ENCODE peak calls at places on chromosomes 16 and 17, in six cellular contexts. F, T, D, Z, B and K are unnamed samples. For H3K4me1, the result is how much of the 10 kb centered on the place peaks cover.

GRCh38 chr17:34703533-34703932 is 124.2 kb downstream of the TMEM132E start:
- DNase-seq in F (peak), T (peak), D (no peak), Z (peak), B (no peak), K (peak)

GRCh38 chr16:69399361-69399760 is 13.6 kb upstream of the TERF2 start:
- DNase-seq in F (no peak), T (no peak), D (no peak), Z (peak), B (no peak), K (no peak)

GRCh38 chr17:1058423-1059130 is 61.6 kb downstream of the TIMM22 start:
- DNase-seq in F (no peak), T (peak), D (peak), Z (peak), B (peak), K (peak)

GRCh38 chr16:82197540-82198240 is 27.7 kb upstream of the MPHOSPH6 start:
- DNase-seq in F (no peak), T (no peak), D (no peak), Z (no peak), B (no peak), K (no peak)

GRCh38 chr16:20166531-20167235 is 93.0 kb upstream of the GPR139 start:
- DNase-seq in F (no peak), T (peak), D (no peak), Z (peak), B (no peak), K (no peak)

GRCh38 chr17:8220783-8221662 is 10.6 kb upstream of the AURKB start:
- DNase-seq in F (peak), T (peak), D (peak), Z (peak), B (peak), K (peak)

GRCh38 chr17:39094607-39095308 is 56.7 kb downstream of the PLXDC1 start:
- DNase-seq in F (no peak), T (no peak), D (no peak), Z (peak), B (peak), K (no peak)

GRCh38 chr16:75372236-75372856 is 61.0 kb downstream of the CFDP1 start:
- DNase-seq in F (no peak), T (no peak), D (no peak), Z (peak), B (no peak), K (peak)

GRCh38 chr16:85248269-85248668 is 136.0 kb upstream of the CIBAR2 start:
- DNase-seq in F (no peak), T (no peak), D (no peak), Z (no peak), B (no peak), K (no peak)

GRCh38 chr17:83198366-83199341 is 119.2 kb downstream of the METRNL start:
- DNase-seq in F (peak), T (no peak), D (peak), Z (no peak), B (no peak), K (no peak)

GRCh38 chr17:75531724-75532090 is 6.2 kb downstream of the LLGL2 start:
- DNase-seq in F (no peak), T (no peak), D (no peak), Z (no peak), B (no peak), K (no peak)

GRCh38 chr17:41678907-41679739 is 9.6 kb upstream of the EIF1 start:
- DNase-seq in F (peak), T (no peak), D (no peak), Z (peak), B (peak), K (peak)

GRCh38 chr17:77129568-77130301 is 11.0 kb upstream of the SEC14L1 start:
- DNase-seq in F (no peak), T (no peak), D (peak), Z (no peak), B (no peak), K (peak)

GRCh38 chr17:77130521-77130920 is 10.2 kb upstream of the SEC14L1 start:
- DNase-seq in F (no peak), T (no peak), D (no peak), Z (no peak), B (no peak), K (no peak)

GRCh38 chr17:77126519-77126918 is 14.2 kb upstream of the SEC14L1 start:
- DNase-seq in F (peak), T (no peak), D (no peak), Z (no peak), B (no peak), K (no peak)

GRCh38 chr17:77127735-77128361 is 12.9 kb upstream of the SEC14L1 start:
- DNase-seq in F (peak), T (no peak), D (peak), Z (peak), B (peak), K (no peak)

DNA sequence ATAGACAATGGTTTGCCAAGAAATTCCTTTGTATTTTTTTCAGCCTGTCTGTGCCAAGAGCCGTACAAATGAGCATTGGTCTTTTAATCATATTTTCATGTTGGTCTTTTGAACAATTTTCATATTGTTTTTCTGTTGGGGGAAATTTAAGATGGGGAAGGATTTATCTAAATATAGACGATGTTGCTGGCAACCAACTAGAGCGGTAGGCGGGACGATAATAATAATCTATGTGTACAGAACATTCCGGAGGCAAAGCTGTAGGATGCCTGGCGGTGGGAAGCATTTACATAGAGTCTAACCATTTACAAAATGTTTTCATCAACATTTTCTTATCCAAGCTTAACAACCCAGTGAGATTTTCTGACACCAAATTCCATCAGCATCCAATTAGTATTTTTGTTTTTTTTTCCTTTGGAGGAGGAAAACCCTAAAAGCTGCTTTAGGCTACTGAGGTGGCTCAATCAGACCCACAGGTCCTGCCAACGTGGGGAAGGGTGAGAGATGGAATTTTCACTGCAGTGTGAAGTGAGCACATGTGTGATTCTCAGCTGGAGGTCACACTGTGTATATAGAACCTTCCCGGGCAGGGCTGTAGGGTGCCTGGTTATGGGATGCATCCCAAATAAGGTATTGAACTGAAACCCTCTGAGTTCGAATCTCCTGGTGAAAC is 11.7 kb upstream of the SEC14L1 start:
- DNase-seq in F (no peak), T (no peak), D (no peak), Z (no peak), B (no peak), K (peak)
- H3K4me1 ChIP-seq in F (under half), T (under half), D (half or more), Z (under half), B (under half), K (under half)

DNA sequence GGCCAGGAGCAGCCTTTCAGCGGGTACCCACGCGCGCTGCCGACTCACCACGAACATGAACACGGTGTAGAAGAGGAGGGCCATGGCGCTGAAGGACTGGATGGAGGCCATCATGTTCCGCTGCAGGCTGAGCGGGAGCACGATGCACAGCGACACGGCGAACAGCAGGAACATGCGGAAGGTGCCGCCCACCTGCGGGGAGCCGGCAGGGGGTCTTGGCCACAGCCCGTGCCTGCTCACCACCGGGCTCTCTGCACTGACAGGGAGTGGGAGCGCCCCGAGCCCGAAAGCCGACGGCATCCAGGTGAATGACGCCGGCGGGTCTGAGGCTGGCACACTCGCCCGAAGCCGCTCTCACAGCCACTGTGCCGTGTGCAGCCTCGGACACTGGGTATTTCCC is 13.0 kb downstream of the SLC38A10 start:
- DNase-seq in F (no peak), T (no peak), D (no peak), Z (no peak), B (no peak), K (no peak)
- H3K4me3 ChIP-seq in F (no peak), T (no peak), D (no peak), Z (no peak), B (no peak), K (no peak)

GRCh38 chr17:58337600-58338453 is 9.2 kb upstream of the TSPOAP1 start:
- DNase-seq in F (peak), T (peak), D (peak), Z (peak), B (peak), K (peak)

GRCh38 chr17:58335779-58336455 is 7.3 kb upstream of the TSPOAP1 start:
- DNase-seq in F (peak), T (no peak), D (no peak), Z (peak), B (peak), K (no peak)

GRCh38 chr17:58338454-58338841 is 9.9 kb upstream of the TSPOAP1 start:
- DNase-seq in F (no peak), T (no peak), D (no peak), Z (no peak), B (no peak), K (no peak)

GRCh38 chr17:58336456-58337094 is 8.0 kb upstream of the TSPOAP1 start:
- DNase-seq in F (peak), T (no peak), D (no peak), Z (peak), B (no peak), K (no peak)

GRCh38 chr17:58337126-58337599 is 8.6 kb upstream of the TSPOAP1 start:
- DNase-seq in F (no peak), T (peak), D (no peak), Z (no peak), B (peak), K (no peak)
- H3K4me1 ChIP-seq in F (under half), T (under half), D (under half), Z (under half), B (half or more), K (under half)

GRCh38 chr17:55843785-55844184 is 92.9 kb downstream of the PCTP start:
- DNase-seq in F (no peak), T (no peak), D (no peak), Z (no peak), B (no peak), K (no peak)

GRCh38 chr17:55842405-55843158 is 91.7 kb downstream of the PCTP start:
- DNase-seq in F (no peak), T (no peak), D (no peak), Z (no peak), B (no peak), K (peak)

GRCh38 chr17:55846745-55847144 is 95.9 kb downstream of the PCTP start:
- DNase-seq in F (no peak), T (no peak), D (no peak), Z (no peak), B (no peak), K (no peak)

DNA sequence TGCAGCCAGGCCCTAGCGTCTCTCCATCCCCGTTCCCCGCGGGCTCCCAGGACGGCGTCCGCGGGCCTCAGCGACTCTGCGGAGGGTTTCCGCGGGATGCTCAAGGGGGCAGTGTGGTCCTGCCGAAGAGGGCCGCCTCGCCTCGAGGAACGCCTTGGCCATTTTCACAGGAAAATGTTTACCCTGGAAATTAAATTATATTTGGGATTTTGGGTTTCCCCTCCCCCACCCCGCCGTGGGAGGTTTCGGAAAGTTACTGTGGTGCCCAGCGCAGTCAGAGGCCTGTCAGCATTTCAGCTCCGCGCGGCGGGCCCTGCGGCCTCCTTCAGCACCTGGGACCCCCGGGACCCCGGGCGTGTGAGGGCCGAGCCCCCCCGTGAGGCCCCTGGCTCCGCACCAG is 94.5 kb downstream of the PCTP start:
- DNase-seq in F (peak), T (peak), D (peak), Z (peak), B (peak), K (peak)
- H3K4me3 ChIP-seq in F (no peak), T (peak), D (peak), Z (peak), B (no peak), K (no peak)

GRCh38 chr17:31490019-31490383 is 98.5 kb downstream of the RAB11FIP4 start:
- DNase-seq in F (no peak), T (peak), D (no peak), Z (no peak), B (no peak), K (no peak)
- H3K4me1 ChIP-seq in F (half or more), T (under half), D (under half), Z (under half), B (half or more), K (under half)

GRCh38 chr17:2239882-2240430 is 63.6 kb downstream of the SMG6 start:
- DNase-seq in F (peak), T (no peak), D (peak), Z (peak), B (no peak), K (peak)

GRCh38 chr17:2240541-2240940 is 63.0 kb downstream of the SMG6 start:
- DNase-seq in F (no peak), T (no peak), D (no peak), Z (no peak), B (no peak), K (no peak)

GRCh38 chr17:2237960-2238359 is 65.6 kb downstream of the SMG6 start:
- DNase-seq in F (no peak), T (no peak), D (no peak), Z (no peak), B (no peak), K (peak)

GRCh38 chr17:2238432-2239169 is 65.0 kb downstream of the SMG6 start:
- DNase-seq in F (peak), T (no peak), D (peak), Z (no peak), B (no peak), K (no peak)

GRCh38 chr17:2239170-2239551 is 64.4 kb downstream of the SMG6 start:
- DNase-seq in F (no peak), T (no peak), D (no peak), Z (no peak), B (no peak), K (no peak)
- H3K4me3 ChIP-seq in F (no peak), T (no peak), D (peak), Z (no peak), B (no peak), K (peak)

DNA sequence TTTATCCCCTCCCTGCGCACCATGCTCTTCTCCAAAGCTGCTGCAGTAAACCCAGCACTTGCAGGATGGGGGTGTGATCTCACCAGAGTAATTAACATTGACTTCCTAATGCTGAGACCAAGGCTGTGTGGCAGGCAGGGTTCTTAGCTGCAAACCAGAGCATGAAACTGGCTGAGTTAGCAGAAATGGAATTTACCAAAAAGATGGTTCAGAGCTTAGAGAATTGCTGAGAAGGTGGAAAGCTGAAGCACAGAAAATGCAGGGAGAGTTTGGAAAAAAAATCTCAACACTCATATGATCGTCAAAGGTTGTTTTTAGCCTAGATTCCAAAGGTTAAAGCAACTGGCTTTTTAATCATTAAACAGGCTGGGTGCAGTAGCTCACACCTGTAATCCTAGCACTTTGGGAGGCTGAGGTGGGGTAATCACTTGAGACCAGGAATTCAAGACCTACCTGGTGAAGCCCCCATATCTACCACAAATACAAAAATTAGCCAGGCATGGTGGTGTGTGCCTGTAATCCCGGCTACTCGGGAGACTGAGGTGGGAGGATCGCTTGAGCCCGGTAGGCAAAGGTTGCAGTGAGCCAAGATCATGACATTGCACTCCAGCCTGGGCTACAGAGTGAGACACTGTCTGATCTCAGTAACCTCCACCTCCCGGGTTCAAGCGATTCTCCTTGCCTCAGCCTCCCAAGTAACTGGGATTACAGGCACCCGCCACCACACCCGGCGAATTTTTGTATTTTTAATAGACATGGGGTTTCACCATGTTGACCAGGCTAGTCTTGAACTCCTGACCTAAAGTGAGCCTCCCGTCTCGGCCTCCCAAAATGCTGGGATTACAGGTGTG is 6.0 kb upstream of the TXNDC11 start:
- DNase-seq in F (peak), T (peak), D (no peak), Z (no peak), B (no peak), K (no peak)
- H3K4me1 ChIP-seq in F (half or more), T (under half), D (under half), Z (under half), B (under half), K (under half)

GRCh38 chr17:33291248-33292183 is 1.6 kb downstream of the ASIC2 start:
- DNase-seq in F (no peak), T (peak), D (peak), Z (peak), B (no peak), K (no peak)
- H3K4me3 ChIP-seq in F (no peak), T (peak), D (peak), Z (peak), B (no peak), K (peak)

GRCh38 chr17:3919123-3919624 is 2.9 kb upstream of the P2RX1 start:
- DNase-seq in F (no peak), T (no peak), D (no peak), Z (no peak), B (no peak), K (no peak)
- H3K4me1 ChIP-seq in F (under half), T (under half), D (under half), Z (under half), B (under half), K (under half)

GRCh38 chr17:79991140-79991923 is 44.3 kb downstream of the TBC1D16 start:
- DNase-seq in F (peak), T (peak), D (peak), Z (peak), B (peak), K (peak)
- H3K4me3 ChIP-seq in F (no peak), T (peak), D (peak), Z (peak), B (peak), K (no peak)